ENCODE peak calls at places on chromosomes 13 and 19, in four cellular contexts. Q, R, S and M are unnamed samples.

GRCh38 chr13:111882351-111882750 is 184.6 kb upstream of the SOX1 start:
- DNase-seq in Q (no peak), R (no peak), S (no peak), M (no peak)

GRCh38 chr19:18844806-18845329 is 13.1 kb downstream of the UPF1 start:
- DNase-seq in Q (no peak), R (no peak), S (no peak), M (no peak)

GRCh38 chr13:44868397-44868796 is 120.9 kb downstream of the NUFIP1 start:
- DNase-seq in Q (no peak), R (no peak), S (no peak), M (no peak)

GRCh38 chr13:33207616-33207964 is 78.0 kb downstream of the STARD13 start:
- DNase-seq in Q (peak; percentile 17), R (peak; percentile 88), S (no peak), M (no peak)

GRCh38 chr13:95677564-95678386 is 836 bp downstream of the DNAJC3 start:
- DNase-seq in Q (no peak), R (peak; percentile 32), S (peak; percentile 35), M (no peak)

GRCh38 chr13:74930402-74931165 is 551.4 kb downstream of the TBC1D4 start:
- DNase-seq in Q (no peak), R (peak; percentile 81), S (no peak), M (peak; percentile 74)

GRCh38 chr19:54121259-54121658 is 5.7 kb downstream of the PRPF31 start:
- DNase-seq in Q (no peak), R (no peak), S (no peak), M (no peak)

GRCh38 chr19:10227215-10227971 is 3.7 kb downstream of the S1PR2 start:
- DNase-seq in Q (peak; percentile 32), R (no peak), S (no peak), M (no peak)

GRCh38 chr13:41960195-41960699 is 662 bp downstream of the VWA8 start:
- DNase-seq in Q (no peak), R (peak; percentile 62), S (no peak), M (peak; percentile 40)

GRCh38 chr13:26558074-26558805 is 757 bp downstream of the WASF3 start:
- DNase-seq in Q (peak; percentile 31), R (peak; percentile 12), S (no peak), M (no peak)

GRCh38 chr19:40803170-40803856 is 4.3 kb downstream of the EGLN2 start:
- DNase-seq in Q (no peak), R (no peak), S (no peak), M (no peak)

GRCh38 chr19:400976-401835 is 7.7 kb downstream of the C2CD4C start:
- DNase-seq in Q (no peak), R (no peak), S (no peak), M (no peak)

GRCh38 chr13:40228486-40228885 is 438.0 kb downstream of the FOXO1 start:
- DNase-seq in Q (no peak), R (no peak), S (no peak), M (no peak)

GRCh38 chr13:111359930-111360329 is 39.5 kb downstream of the TEX29 start:
- DNase-seq in Q (no peak), R (no peak), S (no peak), M (no peak)

GRCh38 chr13:36774895-36775294 is 44.1 kb upstream of the RFXAP start:
- DNase-seq in Q (no peak), R (no peak), S (no peak), M (no peak)

GRCh38 chr13:110897024-110897423 is 17.8 kb downstream of the ANKRD10 start:
- DNase-seq in Q (no peak), R (no peak), S (no peak), M (no peak)

GRCh38 chr13:46347277-46347676 is 39.8 kb downstream of the RUBCNL start:
- DNase-seq in Q (no peak), R (no peak), S (no peak), M (no peak)

GRCh38 chr13:85298387-85298924 is 500.8 kb downstream of the SLITRK6 start:
- DNase-seq in Q (no peak), R (no peak), S (no peak), M (no peak)

GRCh38 chr19:17933414-17934129 is 757 bp downstream of the CCDC124 start:
- DNase-seq in Q (no peak), R (peak; percentile 92), S (no peak), M (peak; percentile 41)

GRCh38 chr13:41905600-41906254 is 55.2 kb downstream of the VWA8 start:
- DNase-seq in Q (no peak), R (peak; percentile 68), S (no peak), M (peak; percentile 59)

GRCh38 chr19:34350161-34350561 is 14.8 kb upstream of the GPI start:
- DNase-seq in Q (no peak), R (no peak), S (no peak), M (no peak)

GRCh38 chr19:5336195-5336965 is 4.2 kb downstream of the PTPRS start:
- DNase-seq in Q (no peak), R (no peak), S (no peak), M (no peak)

GRCh38 chr13:24233351-24233901 is 72.9 kb downstream of the SPATA13 start:
- DNase-seq in Q (no peak), R (no peak), S (no peak), M (no peak)

DNA sequence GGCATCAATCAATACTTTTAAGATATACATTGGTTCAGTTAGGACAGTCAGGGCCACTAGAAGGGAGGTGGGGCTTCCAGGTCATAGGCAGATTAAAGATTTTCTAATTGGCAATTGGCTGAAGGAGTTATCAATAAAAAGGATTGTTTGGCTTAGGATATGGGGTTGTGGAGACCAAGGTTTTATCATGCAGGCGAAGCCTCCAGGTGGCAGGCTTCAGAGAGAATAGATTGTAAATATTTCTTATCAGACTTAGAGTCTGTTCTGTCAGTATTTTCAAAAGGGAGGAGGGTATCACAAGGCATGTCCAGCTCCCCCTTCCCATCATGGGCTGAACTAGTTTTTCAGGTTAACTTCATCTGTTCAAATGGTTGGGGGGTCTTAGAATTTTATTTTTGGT is 77.4 kb upstream of the FARP1 start:
- DNase-seq in Q (no peak), R (no peak), S (no peak), M (no peak)
- TF ChIP-seq CTCF in Q (no peak), R (no peak), S (no peak), M (no peak)

GRCh38 chr13:30408319-30409101 is 13.8 kb upstream of the UBE2L5 start:
- DNase-seq in Q (peak; percentile 97), R (peak; percentile 92), S (peak; percentile 79), M (no peak)
- TF ChIP-seq CTCF in Q (peak; percentile 78), R (peak; percentile 69), S (peak; percentile 41), M (peak; percentile 65)

GRCh38 chr19:55454787-55455243 is 6.6 kb downstream of the ISOC2 start:
- DNase-seq in Q (no peak), R (peak; percentile 59), S (no peak), M (no peak)
- TF ChIP-seq CTCF in Q (peak; percentile 44), R (peak; percentile 82), S (no peak), M (peak; percentile 79)

GRCh38 chr13:51739403-51740112 is 64.4 kb downstream of the DHRS12 start:
- DNase-seq in Q (peak; percentile 41), R (no peak), S (no peak), M (no peak)
- TF ChIP-seq CTCF in Q (no peak), R (no peak), S (no peak), M (no peak)

GRCh38 chr13:65660696-65661095 is 1569.4 kb downstream of the PCDH9 start:
- DNase-seq in Q (no peak), R (no peak), S (no peak), M (no peak)

GRCh38 chr13:65653548-65654078 is 1576.5 kb downstream of the PCDH9 start:
- DNase-seq in Q (no peak), R (no peak), S (no peak), M (no peak)

GRCh38 chr13:65656740-65657329 is 1573.3 kb downstream of the PCDH9 start:
- DNase-seq in Q (no peak), R (peak; percentile 17), S (no peak), M (no peak)
- TF ChIP-seq CTCF in Q (peak; percentile 14), R (peak; percentile 52), S (no peak), M (peak; percentile 51)

DNA sequence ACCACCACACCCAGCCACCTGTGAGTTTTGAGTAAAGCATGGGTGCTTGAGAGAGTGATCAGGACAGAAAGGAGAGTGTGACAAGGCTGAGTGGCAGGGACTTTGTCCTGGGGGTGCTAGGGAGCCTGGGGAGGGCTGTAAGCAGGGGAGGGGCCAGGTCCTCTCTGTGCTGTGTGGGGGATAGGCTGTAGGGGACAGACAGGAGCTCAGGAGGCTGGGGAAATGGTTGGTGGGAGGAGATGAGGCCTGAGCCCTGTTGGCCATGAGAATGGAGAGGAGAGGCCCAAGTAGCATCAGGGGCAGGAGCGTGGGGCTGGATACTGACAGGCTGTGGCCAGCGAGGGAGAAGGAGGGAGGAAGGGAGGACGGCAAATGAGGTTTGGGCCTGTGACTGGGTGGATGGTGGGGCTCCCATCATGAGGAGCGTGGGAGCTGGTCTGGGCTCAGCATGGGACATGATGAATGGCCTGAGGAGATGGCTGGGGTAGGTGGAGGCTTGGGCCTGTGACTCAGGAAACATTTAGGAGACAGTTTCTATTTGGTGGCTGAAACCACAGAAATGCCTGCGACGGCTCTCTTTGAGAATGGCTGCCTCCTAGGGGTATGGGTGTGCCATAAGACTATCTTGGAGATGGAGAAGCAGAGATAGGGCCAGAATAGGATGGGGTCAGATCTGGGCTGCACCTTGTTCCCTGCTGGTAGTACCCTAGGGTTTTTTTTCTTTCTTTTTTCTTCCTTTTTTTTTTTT is 25.0 kb downstream of the GRIN2D start:
- DNase-seq in Q (no peak), R (no peak), S (no peak), M (no peak)
- TF ChIP-seq CTCF in Q (no peak), R (no peak), S (no peak), M (no peak)

GRCh38 chr19:13958043-13958442 is 5.7 kb downstream of the DCAF15 start:
- DNase-seq in Q (no peak), R (no peak), S (no peak), M (no peak)

GRCh38 chr19:13959141-13959961 is 7.0 kb downstream of the DCAF15 start:
- DNase-seq in Q (no peak), R (no peak), S (no peak), M (no peak)

GRCh38 chr19:13960863-13961784 is 8.8 kb downstream of the DCAF15 start:
- DNase-seq in Q (no peak), R (no peak), S (no peak), M (no peak)

GRCh38 chr19:13961826-13962737 is 9.8 kb downstream of the DCAF15 start:
- DNase-seq in Q (no peak), R (no peak), S (no peak), M (no peak)

DNA sequence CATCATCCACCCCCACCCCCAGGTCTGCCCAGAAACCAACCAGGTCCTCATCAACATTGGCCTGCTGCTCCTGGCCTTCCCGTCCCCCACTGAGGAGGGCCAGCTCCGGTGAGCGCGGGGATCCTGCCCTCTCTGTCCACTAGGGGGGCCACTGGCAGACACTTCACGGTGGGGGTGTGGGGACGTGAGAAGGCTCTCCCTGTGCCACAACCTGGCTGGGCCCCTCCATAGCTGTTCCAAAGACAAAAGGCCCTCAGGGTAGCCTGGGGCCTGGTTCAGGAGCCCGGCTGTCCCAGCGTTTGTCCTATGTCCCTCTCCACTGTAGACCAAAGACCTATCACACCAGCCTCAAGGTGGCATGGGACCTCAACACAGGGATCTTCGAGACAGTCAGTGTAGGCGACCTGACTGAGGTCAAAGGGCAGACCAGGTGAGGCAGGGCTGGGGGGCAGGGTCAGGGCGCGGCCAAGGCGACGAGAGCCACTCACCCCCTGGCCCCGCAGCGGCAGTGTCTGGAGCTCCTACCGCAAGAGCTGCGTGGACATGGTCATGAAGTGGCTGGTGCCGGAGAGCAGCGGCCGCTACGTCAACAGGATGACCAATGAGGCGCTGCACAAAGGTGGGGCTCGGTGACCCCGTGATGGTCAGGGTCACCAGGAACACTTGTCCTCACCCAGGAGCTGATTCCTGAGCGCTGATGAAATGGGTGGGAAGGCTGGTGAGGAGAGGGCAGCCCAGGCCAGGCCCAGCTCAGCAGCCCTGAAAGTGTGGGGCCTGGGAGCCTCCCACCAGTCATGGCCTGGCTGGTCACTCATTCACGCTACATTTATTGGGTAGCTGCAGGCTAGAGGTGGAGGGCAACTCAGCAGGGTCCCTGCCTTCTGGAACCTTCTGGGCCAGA is 7.9 kb downstream of the DCAF15 start:
- DNase-seq in Q (no peak), R (no peak), S (no peak), M (no peak)
- TF ChIP-seq CTCF in Q (peak; percentile 17), R (peak; percentile 22), S (no peak), M (no peak)

GRCh38 chr13:113220877-113221276 is 11.5 kb downstream of the CUL4A start:
- DNase-seq in Q (no peak), R (no peak), S (no peak), M (no peak)
- TF ChIP-seq CTCF in Q (no peak), R (peak; percentile 7), S (no peak), M (peak; percentile 33)